ENCODE peak calls at places on chromosome 7, in four cellular contexts. B is stomach, H is ovary, P is transverse colon. C is an unnamed sample.

GRCh38 chr7:5296627-5297226 is 14.0 kb downstream of the SLC29A4 start:
- DNase-seq in B (no peak), H (no peak), P (no peak), C (no peak)

GRCh38 chr7:37853468-37853867 is 5.1 kb downstream of the NME8 start:
- DNase-seq in B (no peak), H (no peak), P (no peak), C (no peak)

GRCh38 chr7:86932038-86932512 is 127.4 kb downstream of the ELAPOR2 start:
- DNase-seq in B (no peak), H (no peak), P (no peak), C (peak)

GRCh38 chr7:134562136-134562535 is 13.2 kb downstream of the AKR1B15 start:
- DNase-seq in B (no peak), H (no peak), P (no peak), C (no peak)

GRCh38 chr7:40483630-40484029 is 348.8 kb downstream of the SUGCT start:
- DNase-seq in B (no peak), H (no peak), P (no peak), C (no peak)

GRCh38 chr7:2924866-2925840 is 81.0 kb upstream of the GNA12 start:
- DNase-seq in B (no peak), H (no peak), P (no peak), C (no peak)

GRCh38 chr7:108684629-108685028 is 115.0 kb downstream of the DNAJB9 start:
- DNase-seq in B (no peak), H (no peak), P (no peak), C (no peak)

GRCh38 chr7:31883761-31884164 is 186.4 kb downstream of the PDE1C start:
- DNase-seq in B (no peak), H (no peak), P (no peak), C (no peak)

GRCh38 chr7:55552320-55553086 is 19.8 kb downstream of the VOPP1 start:
- DNase-seq in B (peak), H (no peak), P (peak), C (no peak)

GRCh38 chr7:117493460-117493859 is 13.6 kb downstream of the CFTR start:
- DNase-seq in B (no peak), H (no peak), P (no peak), C (no peak)

GRCh38 chr7:117484988-117485655 is 5.3 kb downstream of the CFTR start:
- DNase-seq in B (no peak), H (no peak), P (no peak), C (no peak)

GRCh38 chr7:117489016-117489415 is 9.2 kb downstream of the CFTR start:
- DNase-seq in B (no peak), H (no peak), P (no peak), C (no peak)

GRCh38 chr7:117489911-117490310 is 10.1 kb downstream of the CFTR start:
- DNase-seq in B (no peak), H (no peak), P (no peak), C (no peak)

GRCh38 chr7:117489435-117489834 is 9.6 kb downstream of the CFTR start:
- DNase-seq in B (no peak), H (no peak), P (no peak), C (no peak)
- TF ChIP-seq EP300 in B (no peak), H (no peak), P (no peak), C (no peak)

DNA sequence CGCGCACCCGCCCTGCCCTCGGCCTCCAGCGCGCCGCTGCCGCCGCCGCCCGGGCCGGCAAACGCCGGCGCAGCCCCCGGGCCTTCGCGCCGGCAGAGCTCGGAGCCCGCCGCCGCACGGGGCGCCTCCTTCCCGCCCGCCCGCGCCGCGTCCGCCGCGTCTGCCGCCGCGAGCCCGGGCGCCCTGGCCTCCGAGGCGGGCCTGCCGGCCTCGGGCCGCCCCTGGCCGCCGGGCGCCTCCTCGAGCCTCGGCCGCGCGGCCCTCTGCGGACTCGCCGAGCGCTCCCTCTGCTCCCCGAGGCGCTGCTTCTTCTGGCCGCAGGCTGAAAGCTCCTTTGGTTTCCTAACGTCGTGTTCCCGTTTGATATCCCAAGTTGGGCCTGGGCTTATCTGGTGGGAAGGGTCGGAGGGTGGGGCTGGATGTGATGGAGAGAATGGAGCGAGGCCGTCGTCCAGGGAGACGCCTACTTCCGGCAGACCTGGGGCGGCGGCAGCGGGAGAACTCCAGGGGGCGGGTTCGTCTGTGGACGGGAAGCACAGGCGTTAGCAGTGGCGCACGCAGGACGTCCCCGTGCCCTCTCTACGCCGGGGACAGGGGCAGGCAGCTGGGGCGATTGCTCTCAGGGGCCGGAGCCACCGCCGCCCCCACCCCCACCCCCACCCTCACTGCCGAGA is 221.0 kb downstream of the PHTF2 start:
- DNase-seq in B (peak), H (peak), P (peak), C (peak)
- TF ChIP-seq EP300 in B (no peak), H (no peak), P (no peak), C (peak)

GRCh38 chr7:47503283-47503682 is 78.6 kb downstream of the TNS3 start:
- DNase-seq in B (no peak), H (no peak), P (no peak), C (no peak)
- TF ChIP-seq EP300 in B (no peak), H (no peak), P (no peak), C (peak)

DNA sequence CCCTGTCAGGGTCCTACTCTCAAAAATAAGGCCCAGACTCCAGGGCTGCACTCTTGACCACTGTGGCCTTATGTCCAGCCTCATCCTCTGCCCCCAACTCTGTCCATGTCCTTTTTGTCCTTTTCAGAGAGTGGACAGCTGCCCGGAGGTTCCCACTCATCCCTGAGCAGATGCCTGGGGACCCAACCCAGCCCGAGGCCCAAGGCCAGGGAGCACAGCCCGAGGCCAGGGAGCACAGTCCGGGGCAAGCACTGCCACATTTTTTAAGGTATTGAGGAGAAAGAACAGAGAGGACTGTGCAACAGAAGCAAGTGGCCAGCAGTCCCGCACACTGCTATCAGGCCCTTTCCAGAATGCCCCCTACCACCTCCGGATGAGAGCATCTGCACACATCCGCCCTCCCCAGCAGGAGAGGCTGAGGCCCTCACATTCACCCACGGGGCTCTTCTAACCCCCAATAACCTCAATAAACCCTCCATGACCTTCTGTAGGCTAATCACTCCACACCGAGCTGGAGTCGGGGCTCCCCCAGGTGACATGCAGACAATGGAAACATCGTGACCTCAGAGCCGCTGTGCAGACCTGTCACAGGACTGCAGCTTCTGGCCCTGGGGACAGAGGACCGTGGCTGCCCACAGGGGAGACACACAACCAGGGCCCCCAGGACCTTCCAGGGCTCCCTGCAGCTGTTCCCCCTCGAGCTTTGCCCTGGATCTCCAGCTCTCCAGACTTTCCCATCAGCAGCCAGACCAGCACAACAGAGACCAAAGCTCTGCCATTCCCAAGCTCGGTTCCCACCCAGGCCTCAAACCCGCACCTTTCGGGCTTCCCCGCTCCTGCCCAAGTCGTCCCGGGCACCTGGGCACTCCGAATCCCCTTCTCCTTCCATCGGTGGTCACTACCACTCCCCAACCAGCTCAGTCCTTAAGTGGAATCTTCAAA is 51.4 kb downstream of the CAMK2B start:
- DNase-seq in B (no peak), H (no peak), P (no peak), C (no peak)
- TF ChIP-seq EP300 in B (no peak), H (no peak), P (no peak), C (no peak)

DNA sequence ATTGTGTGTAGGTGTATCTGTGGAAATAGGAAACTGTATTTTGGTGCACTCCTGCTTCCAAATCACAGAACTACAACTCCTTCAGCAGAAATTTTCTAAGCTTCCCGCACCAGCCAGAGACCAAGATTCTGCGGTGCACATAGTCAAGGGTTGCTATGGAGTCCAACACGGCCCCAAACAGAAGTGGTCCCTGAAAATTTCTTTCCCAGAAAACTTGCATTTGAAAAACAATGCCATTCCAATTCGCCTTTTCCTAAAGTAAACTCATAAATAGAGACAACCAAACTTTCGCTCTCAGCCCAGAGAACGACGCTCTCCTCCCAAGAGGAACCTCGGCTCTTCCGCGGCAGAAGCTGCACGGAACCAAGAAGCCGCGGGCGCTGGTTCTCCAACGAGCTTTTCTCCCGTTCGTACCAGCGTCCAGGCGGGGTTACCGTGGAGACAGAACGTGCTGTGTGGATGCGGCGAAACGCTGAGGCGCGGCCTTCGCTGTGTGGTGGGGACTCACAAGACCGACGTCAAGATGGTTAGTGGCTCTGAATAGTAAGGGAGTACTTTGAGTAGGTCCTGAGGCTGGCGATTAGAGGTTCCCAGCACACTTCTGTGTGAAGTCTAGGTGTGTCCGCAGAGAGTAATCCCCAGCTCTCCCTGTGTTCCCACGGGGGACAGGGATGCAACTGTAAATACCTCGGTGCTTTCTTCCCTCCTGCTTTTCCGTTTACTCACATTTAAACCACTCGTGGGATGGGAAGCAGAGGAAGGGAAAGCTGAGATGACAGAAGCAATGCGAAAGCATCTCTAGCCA is 24.0 kb upstream of the ZC3HAV1 start:
- DNase-seq in B (peak), H (peak), P (peak), C (peak)
- TF ChIP-seq EP300 in B (no peak), H (no peak), P (no peak), C (peak)

GRCh38 chr7:14195079-14195478 is 205.6 kb upstream of the ETV1 start:
- DNase-seq in B (no peak), H (no peak), P (no peak), C (no peak)

GRCh38 chr7:14197280-14197679 is 207.8 kb upstream of the ETV1 start:
- DNase-seq in B (no peak), H (no peak), P (no peak), C (peak)

GRCh38 chr7:14195896-14196295 is 206.4 kb upstream of the ETV1 start:
- DNase-seq in B (no peak), H (no peak), P (no peak), C (no peak)

GRCh38 chr7:14196555-14196954 is 207.1 kb upstream of the ETV1 start:
- DNase-seq in B (no peak), H (no peak), P (no peak), C (no peak)

DNA sequence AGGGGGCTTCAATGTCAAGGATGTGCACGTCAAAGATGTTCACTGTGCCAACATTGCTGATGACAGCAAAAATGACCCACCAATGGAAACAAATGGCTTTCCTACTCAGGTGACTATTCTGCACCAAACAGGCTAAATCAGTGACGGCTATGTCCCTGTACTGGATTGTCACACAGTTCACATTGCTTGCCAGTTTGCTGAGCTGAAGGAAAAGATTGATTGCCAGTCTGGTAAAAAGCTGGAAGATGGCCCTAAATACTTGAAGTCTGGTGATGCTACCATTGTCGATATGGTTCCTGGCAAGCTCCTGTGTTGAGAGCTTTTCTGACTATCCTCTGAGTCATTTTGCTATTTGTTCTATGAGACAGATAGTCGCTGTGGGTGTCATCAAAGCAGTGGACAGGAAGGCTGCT is 202.2 kb upstream of the ETV1 start:
- DNase-seq in B (no peak), H (no peak), P (no peak), C (no peak)
- TF ChIP-seq EP300 in B (no peak), H (no peak), P (no peak), C (no peak)

GRCh38 chr7:153524070-153524601 is 528.1 kb upstream of the DPP6 start:
- DNase-seq in B (no peak), H (no peak), P (peak), C (no peak)

GRCh38 chr7:153518201-153518984 is 533.8 kb upstream of the DPP6 start:
- DNase-seq in B (no peak), H (no peak), P (no peak), C (no peak)

GRCh38 chr7:153521370-153521769 is 530.8 kb upstream of the DPP6 start:
- DNase-seq in B (no peak), H (no peak), P (no peak), C (no peak)

GRCh38 chr7:153523320-153524015 is 528.7 kb upstream of the DPP6 start:
- DNase-seq in B (no peak), H (no peak), P (no peak), C (no peak)

GRCh38 chr7:153522261-153522660 is 529.9 kb upstream of the DPP6 start:
- DNase-seq in B (no peak), H (no peak), P (peak), C (no peak)
- TF ChIP-seq EP300 in B (peak), H (no peak), P (peak), C (no peak)

GRCh38 chr7:15950299-15950698 is 263.8 kb upstream of the MEOX2 start:
- DNase-seq in B (no peak), H (no peak), P (no peak), C (no peak)
- TF ChIP-seq EP300 in B (no peak), H (no peak), P (no peak), C (no peak)

GRCh38 chr7:36045830-36046341 is 107.2 kb upstream of the EEPD1 start:
- DNase-seq in B (no peak), H (no peak), P (no peak), C (no peak)

GRCh38 chr7:36045275-36045674 is 107.8 kb upstream of the EEPD1 start:
- DNase-seq in B (no peak), H (no peak), P (no peak), C (no peak)

GRCh38 chr7:36040679-36041078 is 112.4 kb upstream of the EEPD1 start:
- DNase-seq in B (no peak), H (no peak), P (no peak), C (no peak)

GRCh38 chr7:36047254-36047653 is 105.8 kb upstream of the EEPD1 start:
- DNase-seq in B (no peak), H (no peak), P (no peak), C (no peak)

DNA sequence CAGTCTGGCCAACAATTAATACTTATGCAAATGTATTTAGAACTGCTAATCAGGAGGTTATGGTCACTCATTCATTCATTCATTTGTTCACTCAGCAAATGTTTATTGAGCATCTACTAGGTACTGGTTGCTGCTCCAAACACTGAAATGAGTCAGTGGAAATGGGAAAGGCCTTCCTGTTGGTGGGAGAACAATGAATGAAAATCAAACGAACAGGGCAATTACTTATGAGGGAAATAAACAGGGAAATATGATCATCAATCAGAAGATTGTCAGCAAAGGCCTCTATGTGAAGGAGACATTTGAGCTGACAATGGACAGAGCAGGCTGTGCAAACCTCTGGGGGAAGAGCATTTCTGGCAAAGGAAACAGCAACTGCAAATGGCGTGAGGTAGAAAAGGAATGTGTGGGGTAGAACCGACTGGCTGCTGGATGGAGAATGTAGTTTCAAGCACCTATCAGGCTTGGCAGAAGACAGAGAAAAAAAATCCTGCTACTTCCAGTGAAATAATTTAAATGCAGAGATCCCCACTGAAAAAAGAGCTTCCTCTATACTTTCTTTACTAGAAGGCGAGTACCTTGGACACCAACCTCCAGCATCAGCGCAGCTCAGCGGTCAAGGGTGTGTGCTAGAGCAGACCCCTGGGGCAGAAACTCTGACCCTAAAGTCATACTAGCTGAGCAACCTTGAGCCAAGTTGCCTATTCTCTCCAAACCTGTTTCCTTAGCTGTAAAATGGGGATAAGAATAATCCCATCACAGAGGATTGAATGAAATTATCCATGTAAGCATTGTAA is 108.8 kb upstream of the EEPD1 start:
- DNase-seq in B (no peak), H (no peak), P (no peak), C (no peak)
- TF ChIP-seq EP300 in B (no peak), H (no peak), P (no peak), C (no peak)

GRCh38 chr7:30470163-30470770 is 8.3 kb downstream of the NOD1 start:
- DNase-seq in B (no peak), H (peak), P (no peak), C (no peak)
- TF ChIP-seq EP300 in B (peak), H (peak), P (no peak), C (no peak)

C was measured in tibial nerve.